ENCODE peak calls at places on chromosomes 6 and 20, in six cellular contexts. O is breast epithelium; R is A549; Z is heart left ventricle; D is CD8-positive, alpha-beta T cell; U is pancreas. H is an unnamed sample.

GRCh38 chr6:127606131-127606562 is 29.2 kb downstream of the C6orf58 start:
- DNase-seq in D (no peak), O (no peak), U (no peak), R (peak), Z (no peak), H (no peak)

GRCh38 chr6:145497006-145497405 is 238.3 kb downstream of the EPM2A start:
- DNase-seq in R (no peak), D (no peak), U (no peak), O (no peak), Z (no peak), H (no peak)

GRCh38 chr6:166772518-166772917 is 145.5 kb upstream of the RPS6KA2 start:
- DNase-seq in R (no peak), U (no peak), O (no peak), D (no peak), Z (no peak), H (no peak)

GRCh38 chr20:9338101-9338500 is 176.3 kb upstream of the LAMP5 start:
- DNase-seq in Z (no peak), D (no peak), U (no peak), R (no peak), O (no peak), H (no peak)

GRCh38 chr6:6927437-6928361 is 180.1 kb upstream of the RREB1 start:
- DNase-seq in R (no peak), U (no peak), D (no peak), Z (peak), O (no peak), H (no peak)

GRCh38 chr20:1806456-1806855 is 88.8 kb upstream of the SIRPA start:
- DNase-seq in Z (no peak), U (no peak), R (no peak), O (no peak), D (no peak), H (no peak)

GRCh38 chr6:156924241-156924640 is 147.1 kb downstream of the ARID1B start:
- DNase-seq in R (no peak), O (no peak), D (no peak), U (no peak), Z (no peak), H (no peak)

GRCh38 chr6:35046098-35046497 is 95.0 kb downstream of the TCP11 start:
- DNase-seq in R (no peak), U (no peak), Z (no peak), O (no peak), D (no peak), H (no peak)

GRCh38 chr6:89745728-89746127 is 73.9 kb downstream of the MDN1 start:
- DNase-seq in Z (no peak), R (no peak), D (no peak), O (no peak), U (no peak), H (no peak)

GRCh38 chr6:42441661-42442081 is 10.1 kb downstream of the TRERF1 start:
- DNase-seq in U (no peak), D (no peak), R (no peak), Z (no peak), O (no peak), H (no peak)

GRCh38 chr6:122722746-122723145 is 56.8 kb upstream of the FABP7 start:
- DNase-seq in R (no peak), O (no peak), U (no peak), Z (no peak), D (no peak), H (no peak)

GRCh38 chr6:119355157-119355556 is 5.6 kb upstream of the MAN1A1 start:
- DNase-seq in Z (no peak), D (no peak), U (no peak), R (no peak), O (no peak), H (no peak)

GRCh38 chr6:163529605-163530004 is 115.1 kb downstream of the QKI start:
- DNase-seq in D (no peak), Z (no peak), R (peak), U (no peak), O (no peak), H (no peak)

GRCh38 chr6:131197716-131198115 is 62.4 kb downstream of the AKAP7 start:
- DNase-seq in U (no peak), O (no peak), D (peak), Z (no peak), R (no peak), H (no peak)

DNA sequence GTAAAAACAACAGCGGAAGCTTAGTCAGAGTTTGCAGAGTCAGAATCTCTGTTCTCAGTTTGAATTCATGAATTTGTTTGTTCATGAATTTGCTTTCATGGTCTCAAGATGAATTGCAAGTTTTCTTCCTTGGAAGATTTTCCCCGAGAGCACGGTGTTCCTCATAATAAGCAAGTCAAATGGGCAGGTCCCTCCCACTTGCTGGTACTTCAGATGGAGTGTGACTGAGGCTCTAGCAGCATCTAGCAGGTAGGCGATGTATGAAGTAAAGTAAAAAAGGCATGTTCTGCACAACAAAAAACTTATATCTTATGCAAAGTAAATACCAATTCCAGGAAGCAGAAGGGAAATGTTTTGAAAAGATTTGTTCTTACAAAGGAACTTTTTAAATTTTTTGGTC is 15.5 kb upstream of the MLIP start:
- DNase-seq in U (no peak), Z (no peak), O (no peak), D (no peak), R (no peak), H (no peak)
- H3K4me3 ChIP-seq in U (no peak), Z (no peak), O (no peak), D (no peak), R (no peak), H (no peak)

DNA sequence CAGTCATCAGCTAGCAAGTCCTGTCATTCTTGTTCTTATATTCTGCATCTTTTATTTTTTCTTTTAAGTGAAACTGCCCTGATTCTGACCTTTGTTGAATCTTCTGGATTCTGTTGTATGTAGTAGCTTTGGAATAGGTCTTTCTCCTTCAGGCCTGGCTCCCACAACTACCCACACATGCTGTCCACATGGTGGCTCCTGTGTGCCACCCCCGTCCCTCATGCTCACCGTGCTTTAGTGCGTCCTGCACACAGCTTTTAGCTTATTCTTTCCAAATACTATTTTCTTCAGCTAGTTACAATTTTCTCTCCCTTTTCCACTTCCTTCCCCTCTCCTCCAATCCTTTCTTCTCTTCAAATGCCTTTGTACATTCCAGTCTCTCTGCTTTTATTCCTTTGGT is 61.8 kb downstream of the CTNNBL1 start:
- DNase-seq in R (no peak), U (no peak), Z (no peak), O (no peak), D (no peak), H (no peak)
- TF ChIP-seq CTCF in R (no peak), U (no peak), Z (peak), O (no peak), D (no peak), H (peak)

GRCh38 chr20:37728635-37728983 is 34.8 kb downstream of the CTNNBL1 start:
- DNase-seq in U (no peak), Z (no peak), D (no peak), O (no peak), R (no peak), H (no peak)
- H3K4me3 ChIP-seq in U (no peak), Z (no peak), D (no peak), O (no peak), R (no peak), H (no peak)

DNA sequence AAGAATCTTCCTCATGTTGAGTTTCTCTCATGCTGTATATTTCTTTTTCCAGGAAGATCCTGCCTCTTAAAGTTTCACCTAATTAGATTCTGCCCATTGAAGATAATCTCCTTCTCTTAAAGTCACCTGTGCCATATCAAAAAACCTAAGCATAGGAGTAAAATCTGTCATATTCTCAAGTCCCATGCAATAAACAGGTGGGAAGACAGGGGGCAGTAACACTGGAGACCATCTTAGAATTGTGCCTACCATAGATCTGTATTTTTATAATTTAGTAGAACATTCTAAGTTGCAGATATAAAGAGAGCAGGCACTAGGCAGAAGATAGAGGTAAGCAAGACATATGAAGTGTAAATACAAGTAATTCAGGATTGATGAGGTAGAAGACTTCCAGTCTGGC is 763.5 kb upstream of the MANEA start:
- DNase-seq in Z (no peak), O (no peak), D (no peak), R (no peak), U (no peak), H (no peak)
- TF ChIP-seq CTCF in Z (no peak), O (no peak), D (no peak), R (no peak), U (no peak), H (no peak)

H was measured in Caco-2.